ENCODE peak calls at places on chromosome 18, in nine cellular contexts. T is stomach; K is stimulated activated CD4-positive, alpha-beta T cell treated with anti-CD3 and anti-CD28 coated beads, Interleukin-15, amount 100 ng/mL, for 48 hours; Q is uterus; D is COR-L47; E is fibroblast of mammary gland; J is AML-193; Y is left cardiac atrium; G is mucosa of gallbladder. O is an unnamed sample.

GRCh38 chr18:37540424-37541121 is 25.0 kb downstream of the CELF4 start:
- DNase-seq in T (no peak), K (no peak), Q (no peak), D (no peak), E (no peak), J (no peak), Y (no peak), G (no peak), O (no peak)

GRCh38 chr18:45440246-45440645 is 175.0 kb upstream of the SLC14A2 start:
- DNase-seq in T (no peak), K (no peak), Q (no peak), D (no peak), E (no peak), J (no peak), Y (no peak), G (no peak), O (no peak)

GRCh38 chr18:49651033-49651432 is 89.2 kb downstream of the LIPG start:
- DNase-seq in T (peak; percentile 11), K (no peak), Q (no peak), D (no peak), E (no peak), J (no peak), Y (no peak), G (peak; percentile 53), O (no peak)

GRCh38 chr18:45780568-45780967 is 44.9 kb upstream of the SIGLEC15 start:
- DNase-seq in T (no peak), K (no peak), Q (no peak), D (no peak), E (peak; percentile 30), J (no peak), Y (no peak), G (no peak), O (peak; percentile 51)

GRCh38 chr18:74196220-74197119 is 48.1 kb downstream of the TIMM21 start:
- DNase-seq in T (peak; percentile 54), K (peak; percentile 22), Q (peak; percentile 34), D (peak; percentile 58), E (peak; percentile 63), J (peak; percentile 70), Y (no peak), G (peak; percentile 57), O (peak; percentile 67)

GRCh38 chr18:67875936-67876335 is 359.4 kb upstream of the DSEL start:
- DNase-seq in T (no peak), K (no peak), Q (no peak), D (no peak), E (peak; percentile 15), J (no peak), Y (no peak), G (no peak), O (no peak)

GRCh38 chr18:36511791-36512352 is 214.4 kb downstream of the FHOD3 start:
- DNase-seq in T (no peak), K (no peak), Q (no peak), D (no peak), E (peak; percentile 25), J (no peak), Y (no peak), G (no peak), O (no peak)

GRCh38 chr18:59264651-59265245 is 8.5 kb downstream of the RAX start:
- DNase-seq in T (no peak), K (no peak), Q (no peak), D (no peak), E (no peak), J (no peak), Y (no peak), G (no peak), O (no peak)

GRCh38 chr18:59197636-59198035 is 22.3 kb upstream of the GRP start:
- DNase-seq in T (no peak), K (no peak), Q (no peak), D (no peak), E (no peak), J (no peak), Y (no peak), G (no peak), O (no peak)

GRCh38 chr18:48543228-48543627 is 4.4 kb downstream of the CTIF start:
- DNase-seq in T (no peak), K (peak; percentile 12), Q (no peak), D (peak; percentile 17), E (no peak), J (no peak), Y (no peak), G (no peak), O (peak; percentile 23)

GRCh38 chr18:35711227-35711626 is 129.7 kb downstream of the GALNT1 start:
- DNase-seq in T (no peak), K (no peak), Q (no peak), D (no peak), E (no peak), J (no peak), Y (no peak), G (no peak), O (no peak)